ENCODE peak calls at places on chromosome 2, in nine cellular contexts. V is skeletal muscle cell; Q is HEK293T; K is anterior cingulate cortex; P is esophagus squamous epithelium; J is MCF 10A; R is NCI-H2081 treated with DMSO at 0.1 percent for 48 hours; F is stimulated activated naive CD8-positive, alpha-beta T cell treated with anti-CD3 and anti-CD28 coated beads, Interleukin-15, Interleukin-2, amounts not matched to agents 100 U/mL and 50 U/mL, for 24 hours; L is stimulated activated CD4-positive, alpha-beta T cell treated with anti-CD3 and anti-CD28 coated beads, Interleukin-15, amount 100 ng/mL, for 1 hour. H is an unnamed sample.

GRCh38 chr2:9774266-9774665 is 69.0 kb upstream of the TAF1B start:
- DNase-seq in V (no peak), Q (no peak), K (no peak), P (no peak), J (no peak), R (no peak), F (no peak), L (no peak), H (no peak)

GRCh38 chr2:223959688-223960087 is 2.4 kb downstream of the MRPL44 start:
- DNase-seq in V (no peak), Q (no peak), K (peak), P (no peak), J (no peak), R (no peak), F (no peak), L (no peak), H (peak)

GRCh38 chr2:202109737-202110184 is 36.7 kb downstream of the KIAA2012 start:
- DNase-seq in V (peak), Q (peak), K (no peak), P (peak), J (no peak), R (no peak), F (no peak), L (no peak), H (no peak)

GRCh38 chr2:136909777-136910176 is 144.4 kb downstream of the THSD7B start:
- DNase-seq in V (no peak), Q (no peak), K (no peak), P (no peak), J (no peak), R (no peak), F (no peak), L (no peak), H (no peak)

GRCh38 chr2:201855356-201855755 is 49.0 kb downstream of the CDK15 start:
- DNase-seq in V (no peak), Q (no peak), K (no peak), P (no peak), J (no peak), R (no peak), F (no peak), L (no peak), H (no peak)

GRCh38 chr2:31097962-31098361 is 40.3 kb downstream of the GALNT14 start:
- DNase-seq in V (no peak), Q (no peak), K (no peak), P (no peak), J (no peak), R (no peak), F (no peak), L (no peak), H (no peak)

GRCh38 chr2:110678457-110679336 is 834 bp upstream of the BUB1 start:
- DNase-seq in V (no peak), Q (peak), K (peak), P (no peak), J (peak), R (no peak), F (peak), L (no peak), H (no peak)

GRCh38 chr2:71592181-71592711 is 138.9 kb downstream of the DYSF start:
- DNase-seq in V (no peak), Q (no peak), K (peak), P (no peak), J (no peak), R (no peak), F (no peak), L (no peak), H (peak)

GRCh38 chr2:83602753-83603152 is 856.3 kb downstream of the SUCLG1 start:
- DNase-seq in V (no peak), Q (no peak), K (no peak), P (no peak), J (no peak), R (no peak), F (no peak), L (no peak), H (no peak)

GRCh38 chr2:72176281-72176680 is 28.6 kb upstream of the CYP26B1 start:
- DNase-seq in V (no peak), Q (no peak), K (no peak), P (no peak), J (no peak), R (no peak), F (no peak), L (no peak), H (no peak)

GRCh38 chr2:213429516-213429915 is 145.3 kb downstream of the SPAG16 start:
- DNase-seq in V (no peak), Q (no peak), K (no peak), P (no peak), J (peak), R (no peak), F (no peak), L (no peak), H (no peak)

GRCh38 chr2:234823877-234824376 is 127.9 kb upstream of the SH3BP4 start:
- DNase-seq in V (peak), Q (no peak), K (no peak), P (no peak), J (peak), R (no peak), F (no peak), L (no peak), H (no peak)